ENCODE peak calls at places on chromosomes 4 and X, in six cellular contexts. H, M, Z, X, D and C are unnamed samples.
A peak's percentile ranks its signal among the peaks of the same experiment; 100 is the strongest.

GRCh38 chr4:19913670-19914069 is 338.0 kb upstream of the SLIT2 start:
- DNase-seq in H (no peak), M (no peak), Z (peak; percentile 6), X (no peak), D (no peak), C (no peak)

GRCh38 chr4:108036252-108036651 is 46.6 kb downstream of the HADH start:
- DNase-seq in H (no peak), M (no peak), Z (no peak), X (no peak), D (no peak), C (no peak)

GRCh38 chr4:32544846-32545245 is 1824.7 kb downstream of the PCDH7 start:
- DNase-seq in H (no peak), M (no peak), Z (no peak), X (no peak), D (no peak), C (no peak)

GRCh38 chr4:110171981-110172380 is 26.4 kb downstream of the ELOVL6 start:
- DNase-seq in H (no peak), M (no peak), Z (no peak), X (no peak), D (no peak), C (no peak)

GRCh38 chr4:6771229-6771671 is 11.3 kb upstream of the KIAA0232 start:
- DNase-seq in H (no peak), M (no peak), Z (peak; percentile 16), X (no peak), D (peak; percentile 68), C (peak; percentile 56)

GRCh38 chr4:168765726-168766125 is 244.3 kb downstream of the CBR4 start:
- DNase-seq in H (no peak), M (no peak), Z (peak; percentile 38), X (no peak), D (no peak), C (no peak)

GRCh38 chr4:162659716-162660115 is 495.9 kb upstream of the FSTL5 start:
- DNase-seq in H (no peak), M (no peak), Z (no peak), X (no peak), D (no peak), C (no peak)

GRCh38 chr4:53563824-53564223 is 27.5 kb downstream of the LNX1 start:
- DNase-seq in H (no peak), M (no peak), Z (peak; percentile 89), X (no peak), D (no peak), C (peak; percentile 82)

GRCh38 chrX:77014655-77015377 is 432.4 kb upstream of the FGF16 start:
- DNase-seq in H (peak; percentile 74), M (peak; percentile 58), Z (no peak), X (peak; percentile 92), D (no peak), C (no peak)

DNA sequence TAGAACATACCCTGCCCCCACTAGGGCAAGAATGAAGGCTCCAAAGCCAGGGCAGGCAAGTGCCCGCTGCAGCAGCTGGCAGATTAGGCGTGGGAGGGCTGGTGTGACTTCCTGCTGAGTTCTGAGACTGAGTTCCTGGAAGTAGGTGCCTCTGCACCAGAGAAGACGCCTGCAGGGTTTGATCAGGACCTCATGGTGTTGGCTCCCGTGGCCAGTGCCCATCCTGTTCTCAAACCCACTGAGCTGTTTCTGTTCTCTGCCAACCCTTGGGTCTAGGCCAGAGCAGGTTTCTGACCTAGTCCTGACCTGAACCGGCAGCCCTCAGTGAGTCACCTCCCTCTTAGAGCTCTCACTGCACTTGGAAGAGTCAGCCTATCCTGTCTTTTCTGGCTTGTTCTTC is 220.7 kb downstream of the HS6ST2 start:
- DNase-seq in H (no peak), M (no peak), Z (no peak), X (no peak), D (no peak), C (no peak)
- H4K8ac ChIP-seq in H (no peak overlapping the region), M (no peak overlapping the region), Z (no peak overlapping the region), X (no peak overlapping the region), D (no peak overlapping the region), C (no peak overlapping the region)

GRCh38 chr4:8047837-8048678 is 108.4 kb upstream of the AFAP1 start:
- DNase-seq in H (no peak), M (no peak), Z (no peak), X (no peak), D (no peak), C (no peak)
- H4K8ac ChIP-seq in H (no peak overlapping the region), M (no peak overlapping the region), Z (no peak overlapping the region), X (no peak overlapping the region), D (no peak overlapping the region), C (no peak overlapping the region)

GRCh38 chrX:112867570-112867969 is 26.9 kb upstream of the AMOT start:
- DNase-seq in H (no peak), M (peak; percentile 52), Z (no peak), X (peak; percentile 42), D (peak; percentile 24), C (no peak)
- H4K8ac ChIP-seq in H (no peak overlapping the region), M (no peak overlapping the region), Z (no peak overlapping the region), X (no peak overlapping the region), D (no peak overlapping the region), C (no peak overlapping the region)

GRCh38 chrX:41922125-41922521 is 1.2 kb downstream of the CASK start:
- DNase-seq in H (no peak), M (no peak), Z (peak; percentile 27), X (no peak), D (peak; percentile 5), C (peak; percentile 52)

GRCh38 chrX:41923257-41923924 is at the start of gene CASK:
- DNase-seq in H (peak; percentile 90), M (peak; percentile 94), Z (peak; percentile 87), X (peak; percentile 91), D (peak; percentile 85), C (peak; percentile 87)

GRCh38 chrX:41923925-41924693 is 755 bp upstream of the CASK start:
- DNase-seq in H (no peak), M (peak; percentile 40), Z (peak; percentile 26), X (peak; percentile 51), D (peak; percentile 46), C (peak; percentile 64)

GRCh38 chrX:41921492-41922124 is 1.7 kb downstream of the CASK start:
- DNase-seq in H (no peak), M (no peak), Z (peak; percentile 37), X (peak; percentile 13), D (no peak), C (peak; percentile 61)

DNA sequence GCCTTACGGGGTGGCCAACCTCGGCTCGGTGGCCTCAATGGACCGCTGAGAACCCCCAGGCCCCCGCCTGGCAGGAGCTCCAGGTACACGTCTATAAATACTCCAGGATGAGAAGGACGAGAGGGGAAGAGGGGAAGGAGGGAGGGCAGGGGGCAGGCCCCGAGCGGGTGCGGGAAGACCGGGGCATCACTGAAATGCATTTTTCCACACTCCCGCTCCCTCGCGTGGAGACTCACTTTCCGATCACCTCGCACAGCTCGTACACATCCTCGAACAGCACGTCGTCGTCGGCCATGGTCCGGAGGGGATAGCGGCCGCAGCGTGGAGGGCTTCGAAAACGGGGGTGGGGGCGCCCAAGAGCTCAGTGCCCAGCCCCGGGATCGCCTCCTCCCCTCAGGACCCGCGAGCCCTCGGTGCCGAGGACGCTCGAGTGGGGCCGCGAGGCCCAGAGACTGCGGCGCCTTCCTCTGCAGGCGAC is 621 bp downstream of the CASK start:
- DNase-seq in H (no peak), M (peak; percentile 42), Z (no peak), X (peak; percentile 30), D (peak; percentile 10), C (peak; percentile 33)
- H4K8ac ChIP-seq in H (no peak overlapping the region), M (no peak overlapping the region), Z (no peak overlapping the region), X (no peak overlapping the region), D (no peak overlapping the region), C (no peak overlapping the region)